ENCODE peak calls at places on chromosomes 4 and X, in six cellular contexts. X is H9, R is neuronal stem cell, F is IMR-90, I is trophoblast cell, C is H1. K is an unnamed sample.

GRCh38 chr4:136812100-136812880 is 720.0 kb downstream of the PCDH18 start:
- DNase-seq in X (no peak), I (no peak), R (no peak), F (no peak), C (no peak), K (no peak)

GRCh38 chr4:38383646-38384121 is 280.3 kb upstream of the KLF3 start:
- DNase-seq in R (no peak), C (no peak), X (no peak), F (no peak), I (no peak), K (no peak)

GRCh38 chrX:70998402-70999027 is 67.6 kb upstream of the SLC7A3 start:
- DNase-seq in C (peak), X (peak), F (peak), R (peak), I (peak), K (peak)

GRCh38 chr4:123463869-123464268 is 67.3 kb downstream of the SPRY1 start:
- DNase-seq in X (no peak), C (no peak), F (no peak), I (no peak), R (peak), K (no peak)

GRCh38 chrX:43629229-43629628 is 26.9 kb upstream of the MAOA start:
- DNase-seq in C (no peak), X (no peak), R (no peak), I (no peak), F (no peak), K (no peak)

GRCh38 chrX:2627272-2627867 is 63.7 kb upstream of the CD99 start:
- DNase-seq in I (peak), C (peak), X (peak), F (peak), R (no peak), K (peak)

GRCh38 chr4:8547108-8547911 is 32.9 kb upstream of the GPR78 start:
- DNase-seq in R (peak), F (peak), I (peak), C (peak), X (peak), K (no peak)

GRCh38 chr4:43457866-43458265 is 565.4 kb downstream of the GRXCR1 start:
- DNase-seq in C (no peak), F (peak), I (no peak), R (no peak), X (no peak), K (no peak)

GRCh38 chr4:15303052-15303641 is 124.7 kb upstream of the C1QTNF7 start:
- DNase-seq in X (no peak), R (no peak), C (no peak), I (peak), F (peak), K (peak)

GRCh38 chr4:124061413-124061812 is 651.1 kb downstream of the ANKRD50 start:
- DNase-seq in R (no peak), I (no peak), F (peak), X (no peak), C (no peak), K (peak)

GRCh38 chrX:154458116-154458953 is at the start of gene PLXNA3:
- DNase-seq in R (peak), I (no peak), X (no peak), F (no peak), C (peak), K (no peak)

GRCh38 chr4:156983366-156983765 is 11.8 kb upstream of the PDGFC start:
- DNase-seq in I (no peak), X (no peak), C (no peak), F (peak), R (no peak), K (no peak)

GRCh38 chr4:164876680-164877324 is at the start of gene APELA:
- DNase-seq in X (no peak), C (no peak), F (no peak), R (no peak), I (no peak), K (peak)

GRCh38 chr4:7844247-7844991 is 95.2 kb downstream of the AFAP1 start:
- DNase-seq in X (peak), F (peak), C (peak), R (peak), I (peak), K (peak)

GRCh38 chr4:2217726-2218125 is 24.2 kb downstream of the HAUS3 start:
- DNase-seq in R (no peak), I (no peak), X (no peak), C (no peak), F (peak), K (peak)

GRCh38 chr4:106898621-106899230 is 137.4 kb downstream of the DKK2 start:
- DNase-seq in X (peak), I (peak), F (peak), C (peak), R (peak), K (peak)

GRCh38 chr4:8612646-8613045 is 20.1 kb downstream of the CPZ start:
- DNase-seq in X (no peak), C (no peak), F (no peak), R (no peak), I (no peak), K (no peak)

GRCh38 chr4:84680956-84681355 is 98.0 kb downstream of the CDS1 start:
- DNase-seq in R (no peak), F (no peak), I (no peak), C (no peak), X (no peak), K (no peak)

GRCh38 chrX:44871114-44871645 is 1.8 kb upstream of the KDM6A start:
- DNase-seq in C (no peak), I (no peak), X (no peak), F (no peak), R (no peak), K (peak)

GRCh38 chr4:186792994-186793393 is 69.3 kb upstream of the FAT1 start:
- DNase-seq in I (peak), C (no peak), F (peak), R (no peak), X (no peak), K (peak)

GRCh38 chrX:21735038-21735752 is 22.7 kb downstream of the SMPX start:
- DNase-seq in X (no peak), I (no peak), C (no peak), R (no peak), F (peak), K (no peak)

GRCh38 chr4:19047481-19047880 is 1025.9 kb upstream of the LCORL start:
- DNase-seq in R (no peak), F (no peak), X (no peak), C (no peak), I (no peak), K (peak)

GRCh38 chr4:87317527-87317926 is 5.2 kb downstream of the HSD17B13 start:
- DNase-seq in I (peak), C (no peak), X (no peak), R (no peak), F (peak), K (no peak)

GRCh38 chr4:141786921-141787320 is 150.5 kb downstream of the IL15 start:
- DNase-seq in C (no peak), X (no peak), F (no peak), R (no peak), I (no peak), K (no peak)

GRCh38 chrX:148933881-148934280 is 433.5 kb downstream of the AFF2 start:
- DNase-seq in R (no peak), F (no peak), I (peak), C (no peak), X (no peak), K (no peak)

GRCh38 chr4:104138154-104138553 is 356.5 kb downstream of the CXXC4 start:
- DNase-seq in F (no peak), R (no peak), C (no peak), I (no peak), X (no peak), K (no peak)

GRCh38 chr4:89590102-89590501 is 246.9 kb downstream of the SNCA start:
- DNase-seq in R (no peak), X (no peak), F (no peak), C (no peak), I (no peak), K (peak)

GRCh38 chrX:133838761-133839676 is 146.4 kb downstream of the GPC3 start:
- DNase-seq in R (peak), X (peak), C (peak), I (no peak), F (peak), K (peak)

GRCh38 chr4:153989505-153989904 is 200.6 kb upstream of the SFRP2 start:
- DNase-seq in X (no peak), I (no peak), F (no peak), R (no peak), C (no peak), K (no peak)

GRCh38 chr4:153988446-153988845 is 199.6 kb upstream of the SFRP2 start:
- DNase-seq in I (no peak), C (no peak), X (no peak), R (no peak), F (no peak), K (peak)

GRCh38 chr4:153987291-153987690 is 198.4 kb upstream of the SFRP2 start:
- DNase-seq in C (no peak), I (no peak), F (no peak), R (no peak), X (no peak), K (peak)
- H4K91ac ChIP-seq in C (no peak), I (no peak), F (no peak), R (no peak), X (no peak), K (no peak)

DNA sequence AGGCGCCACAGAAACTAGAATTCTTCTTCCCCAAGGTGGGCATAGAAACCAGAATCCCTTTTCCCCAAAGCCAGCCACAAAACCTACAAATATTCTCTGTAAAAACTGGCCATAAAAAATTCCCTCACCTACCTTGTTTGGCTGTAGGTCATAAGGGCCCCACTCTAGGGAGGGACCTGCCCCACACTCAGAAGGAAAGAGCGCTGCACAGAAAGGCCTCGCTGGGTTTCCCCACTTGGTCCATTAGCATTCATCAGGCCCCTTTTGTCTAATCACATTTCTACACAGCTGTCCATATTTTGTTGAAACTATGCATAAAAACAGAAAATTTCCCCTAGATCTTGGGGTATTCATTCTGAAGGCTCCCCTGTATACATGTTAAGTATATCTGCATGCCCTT is 54.1 kb downstream of the PHKA2 start:
- DNase-seq in I (no peak), C (no peak), F (no peak), R (no peak), X (no peak), K (no peak)
- H2AFZ ChIP-seq in I (no peak), C (no peak), F (no peak), R (no peak), X (no peak), K (no peak)

DNA sequence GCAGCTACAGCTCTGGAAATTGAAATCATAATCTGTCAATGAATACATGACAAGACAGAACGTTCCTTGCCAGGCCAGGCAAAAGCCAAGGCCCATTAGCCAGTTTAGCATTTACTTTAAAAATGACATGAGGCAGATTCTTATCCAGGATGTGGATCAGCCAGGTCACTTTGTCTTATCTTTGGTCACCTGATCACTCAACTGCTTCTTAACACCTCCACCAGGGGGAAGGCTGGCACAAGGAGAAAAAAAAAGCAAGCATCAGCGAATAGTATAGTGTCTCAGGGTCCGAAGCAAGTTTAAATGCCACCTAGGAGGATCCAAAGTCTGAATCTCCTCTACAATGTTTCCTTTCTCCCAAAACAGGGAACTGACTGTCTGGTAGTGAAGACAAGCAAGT is 18.8 kb downstream of the ATP1B4 start:
- DNase-seq in I (no peak), C (no peak), X (peak), R (no peak), F (no peak), K (peak)
- H4K91ac ChIP-seq in I (no peak), C (no peak), X (no peak), R (no peak), F (no peak), K (no peak)

GRCh38 chr4:152246659-152247058 is 289.2 kb downstream of the FBXW7 start:
- DNase-seq in I (no peak), C (no peak), F (no peak), R (no peak), X (no peak), K (no peak)

GRCh38 chr4:152245706-152246105 is 290.2 kb downstream of the FBXW7 start:
- DNase-seq in F (no peak), R (no peak), X (no peak), I (no peak), C (no peak), K (no peak)

GRCh38 chr4:152244659-152245058 is 291.2 kb downstream of the FBXW7 start:
- DNase-seq in F (no peak), C (no peak), R (no peak), I (no peak), X (no peak), K (no peak)

GRCh38 chr4:152248347-152248746 is 287.5 kb downstream of the FBXW7 start:
- DNase-seq in X (no peak), C (no peak), R (no peak), I (no peak), F (no peak), K (no peak)

DNA sequence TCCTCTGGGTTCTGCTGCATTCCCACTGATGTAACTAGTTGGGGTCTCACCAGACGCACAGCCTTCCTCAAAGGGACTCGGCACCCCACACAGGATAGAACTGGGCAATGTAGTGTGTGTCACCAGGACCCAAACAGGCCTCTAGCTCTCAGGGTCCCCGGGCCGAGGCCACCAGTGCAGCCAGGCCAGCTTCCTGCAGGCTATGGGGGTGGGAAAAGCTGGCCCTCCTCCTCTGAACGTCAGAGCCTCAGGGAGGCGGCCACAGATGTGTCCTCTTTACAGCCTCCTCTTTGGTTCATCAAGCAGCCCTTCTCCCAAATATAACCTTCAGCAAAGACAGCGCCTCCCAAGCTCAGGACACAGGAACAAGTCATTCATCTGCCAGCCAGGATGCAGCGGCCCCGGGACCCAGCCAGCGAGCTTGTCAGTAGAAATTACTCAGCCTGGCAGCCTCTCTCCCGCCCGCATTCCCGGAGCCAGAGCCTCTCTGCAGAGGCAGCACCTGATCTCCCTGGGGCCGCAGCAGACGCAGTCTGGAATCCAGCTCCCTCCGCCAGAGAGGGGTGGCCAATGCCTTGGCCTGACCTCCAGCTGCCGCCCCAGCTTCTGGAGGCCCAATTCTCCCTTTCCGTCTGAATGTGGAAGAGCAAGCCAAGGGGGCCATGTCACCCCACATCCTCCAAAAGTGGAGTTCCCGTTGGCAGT is 288.5 kb downstream of the FBXW7 start:
- DNase-seq in I (peak), F (no peak), R (no peak), C (no peak), X (peak), K (no peak)
- H2AFZ ChIP-seq in I (no peak), F (peak), R (no peak), C (no peak), X (no peak), K (no peak)

GRCh38 chrX:52509916-52510315 is 6.9 kb downstream of the XAGE1B start:
- DNase-seq in I (peak), C (no peak), R (no peak), F (no peak), X (no peak), K (no peak)

DNA sequence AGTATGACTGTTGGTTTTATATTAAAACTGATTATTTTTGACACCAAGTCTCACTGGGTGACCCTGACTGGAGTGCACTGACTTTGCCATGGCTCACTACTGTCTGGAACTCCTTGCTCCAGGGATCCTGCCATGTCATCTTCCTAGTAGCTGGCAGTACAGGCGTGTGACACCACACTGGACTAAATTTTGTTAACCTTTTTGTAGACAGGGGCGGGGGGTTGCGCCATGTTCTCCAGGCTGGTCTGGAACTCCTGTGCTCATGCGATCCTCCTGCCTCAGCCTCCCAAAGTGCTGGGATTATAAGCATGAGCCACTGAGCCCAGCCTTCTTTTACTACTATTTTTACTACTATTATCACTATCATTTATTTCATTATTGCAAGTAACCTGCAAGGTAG is 8.9 kb downstream of the XAGE1A start:
- DNase-seq in C (no peak), R (no peak), X (no peak), I (no peak), F (no peak), K (no peak)
- H4K91ac ChIP-seq in C (no peak), R (no peak), X (no peak), I (no peak), F (no peak), K (no peak)

GRCh38 chr4:25162566-25162965 is 2.3 kb upstream of the SEPSECS start:
- DNase-seq in C (no peak), R (no peak), I (no peak), F (no peak), X (no peak), K (no peak)

GRCh38 chr4:25160714-25161598 is 707 bp upstream of the SEPSECS start:
- DNase-seq in F (no peak), I (peak), R (no peak), C (no peak), X (no peak), K (peak)

GRCh38 chr4:25159837-25160713 is at the start of gene SEPSECS:
- DNase-seq in X (peak), I (peak), F (peak), C (peak), R (peak), K (peak)

GRCh38 chr4:25163216-25163615 is 3.0 kb upstream of the SEPSECS start:
- DNase-seq in I (no peak), F (no peak), X (no peak), C (no peak), R (no peak), K (no peak)

DNA sequence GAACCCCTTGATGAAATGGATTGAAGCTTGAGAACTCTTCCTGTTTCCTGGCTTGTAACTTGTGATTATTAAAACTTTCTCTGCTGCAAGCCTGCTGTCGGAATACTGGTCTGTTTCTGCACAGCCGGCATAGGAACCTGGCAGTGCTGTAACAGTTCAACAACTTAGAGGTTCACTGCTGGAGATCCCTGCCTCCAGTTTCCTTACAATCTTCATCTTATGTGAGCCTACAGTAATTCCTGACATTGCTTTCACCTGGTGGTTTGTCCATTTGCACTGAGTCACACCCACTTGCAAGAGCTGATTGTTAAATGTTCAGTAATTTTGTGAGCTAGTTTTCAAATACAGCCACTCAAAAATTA is 1.3 kb upstream of the SEPSECS start:
- DNase-seq in X (no peak), F (no peak), R (no peak), C (no peak), I (peak), K (no peak)
- H2AFZ ChIP-seq in X (no peak), F (peak), R (peak), C (no peak), I (peak), K (peak)

GRCh38 chrX:56782362-56782761 is 53.3 kb downstream of the NBDY start:
- DNase-seq in C (no peak), I (no peak), R (no peak), F (no peak), X (no peak), K (no peak)
- H4K91ac ChIP-seq in C (no peak), I (no peak), R (no peak), F (no peak), X (no peak), K (no peak)

GRCh38 chrX:130176354-130176776 is 4.6 kb downstream of the RAB33A start:
- DNase-seq in F (peak), C (no peak), I (no peak), R (no peak), X (no peak), K (peak)
- H2AFZ ChIP-seq in F (no peak), C (no peak), I (no peak), R (peak), X (no peak), K (no peak)

GRCh38 chr4:3858046-3858730 is 92.0 kb downstream of the ADRA2C start:
- DNase-seq in C (no peak), F (no peak), I (no peak), X (peak), R (no peak), K (no peak)

GRCh38 chr4:3858765-3859388 is 92.7 kb downstream of the ADRA2C start:
- DNase-seq in F (no peak), R (no peak), I (no peak), X (no peak), C (no peak), K (no peak)

GRCh38 chr4:3856604-3857204 is 90.5 kb downstream of the ADRA2C start:
- DNase-seq in I (no peak), C (no peak), R (no peak), X (no peak), F (no peak), K (no peak)

GRCh38 chr4:3855646-3856045 is 89.5 kb downstream of the ADRA2C start:
- DNase-seq in I (no peak), C (no peak), R (no peak), X (no peak), F (no peak), K (no peak)

GRCh38 chr4:3857316-3857926 is 91.2 kb downstream of the ADRA2C start:
- DNase-seq in F (no peak), R (no peak), X (no peak), C (no peak), I (no peak), K (no peak)
- H4K91ac ChIP-seq in F (no peak), R (no peak), X (no peak), C (peak), I (no peak), K (no peak)

K was measured in mesenchymal stem cell.